ENCODE peak calls at places on chromosomes 13 and 19, in eight cellular contexts. One of them, this sample, is unnamed.

GRCh38 chr13:51260154-51260553 is 38.0 kb downstream of the FAM124A start:
- DNase-seq in sigmoid colon: peak; percentile 60
- DNase-seq in endothelial cell of umbilical vein: no peak
- DNase-seq in breast epithelium: no peak
- DNase-seq in spleen: no peak
- DNase-seq in K562: no peak
- DNase-seq in H1: peak; percentile 35
- DNase-seq in stomach: no peak
- DNase-seq in this sample: no peak

GRCh38 chr13:47277774-47278173 is 380.9 kb upstream of the HTR2A start:
- DNase-seq in sigmoid colon: no peak
- DNase-seq in endothelial cell of umbilical vein: no peak
- DNase-seq in breast epithelium: no peak
- DNase-seq in spleen: no peak
- DNase-seq in K562: no peak
- DNase-seq in H1: no peak
- DNase-seq in stomach: no peak
- DNase-seq in this sample: no peak

GRCh38 chr19:13797870-13798269 is 2.6 kb downstream of the ZSWIM4 start:
- DNase-seq in sigmoid colon: no peak
- DNase-seq in endothelial cell of umbilical vein: no peak
- DNase-seq in breast epithelium: no peak
- DNase-seq in spleen: no peak
- DNase-seq in K562: no peak
- DNase-seq in H1: no peak
- DNase-seq in stomach: peak; percentile 65
- DNase-seq in this sample: no peak

GRCh38 chr13:46686171-46686570 is 110.8 kb downstream of the ESD start:
- DNase-seq in sigmoid colon: no peak
- DNase-seq in endothelial cell of umbilical vein: no peak
- DNase-seq in breast epithelium: no peak
- DNase-seq in spleen: no peak
- DNase-seq in K562: no peak
- DNase-seq in H1: no peak
- DNase-seq in stomach: no peak
- DNase-seq in this sample: no peak

GRCh38 chr19:57302727-57303401 is 17.4 kb upstream of the ZNF543 start:
- DNase-seq in sigmoid colon: no peak
- DNase-seq in endothelial cell of umbilical vein: no peak
- DNase-seq in breast epithelium: no peak
- DNase-seq in spleen: no peak
- DNase-seq in K562: no peak
- DNase-seq in H1: no peak
- DNase-seq in stomach: no peak
- DNase-seq in this sample: no peak

GRCh38 chr13:72290962-72291681 is 424.1 kb upstream of the DACH1 start:
- DNase-seq in sigmoid colon: no peak
- DNase-seq in endothelial cell of umbilical vein: no peak
- DNase-seq in breast epithelium: no peak
- DNase-seq in spleen: no peak
- DNase-seq in K562: no peak
- DNase-seq in H1: no peak
- DNase-seq in stomach: no peak
- DNase-seq in this sample: no peak

GRCh38 chr13:22111961-22112360 is 441.1 kb downstream of the FGF9 start:
- DNase-seq in sigmoid colon: no peak
- DNase-seq in endothelial cell of umbilical vein: no peak
- DNase-seq in breast epithelium: no peak
- DNase-seq in spleen: no peak
- DNase-seq in K562: no peak
- DNase-seq in H1: no peak
- DNase-seq in stomach: no peak
- DNase-seq in this sample: no peak

GRCh38 chr19:11821474-11821873 is 7.4 kb downstream of the ZNF440 start:
- DNase-seq in sigmoid colon: no peak
- DNase-seq in endothelial cell of umbilical vein: no peak
- DNase-seq in breast epithelium: no peak
- DNase-seq in spleen: no peak
- DNase-seq in K562: peak; percentile 76
- DNase-seq in H1: no peak
- DNase-seq in stomach: no peak
- DNase-seq in this sample: no peak

GRCh38 chr13:99702687-99703319 is 201.5 kb downstream of the TM9SF2 start:
- DNase-seq in sigmoid colon: no peak
- DNase-seq in endothelial cell of umbilical vein: no peak
- DNase-seq in breast epithelium: no peak
- DNase-seq in spleen: no peak
- DNase-seq in K562: no peak
- DNase-seq in H1: no peak
- DNase-seq in stomach: no peak
- DNase-seq in this sample: no peak

GRCh38 chr19:10112895-10113591 is 1.6 kb downstream of the P2RY11 start:
- DNase-seq in sigmoid colon: no peak
- DNase-seq in endothelial cell of umbilical vein: no peak
- DNase-seq in breast epithelium: no peak
- DNase-seq in spleen: peak; percentile 89
- DNase-seq in K562: peak; percentile 82
- DNase-seq in H1: peak; percentile 94
- DNase-seq in stomach: peak; percentile 64
- DNase-seq in this sample: peak; percentile 68

GRCh38 chr19:56836059-56836458 is 4.5 kb downstream of the PEG3 start:
- DNase-seq in sigmoid colon: no peak
- DNase-seq in endothelial cell of umbilical vein: no peak
- DNase-seq in breast epithelium: no peak
- DNase-seq in spleen: no peak
- DNase-seq in K562: no peak
- DNase-seq in H1: no peak
- DNase-seq in stomach: no peak
- DNase-seq in this sample: no peak

GRCh38 chr19:58020985-58021384 is 12.8 kb upstream of the ZSCAN1 start:
- DNase-seq in sigmoid colon: no peak
- DNase-seq in endothelial cell of umbilical vein: no peak
- DNase-seq in breast epithelium: peak; percentile 22
- DNase-seq in spleen: peak; percentile 29
- DNase-seq in K562: no peak
- DNase-seq in H1: no peak
- DNase-seq in stomach: no peak
- DNase-seq in this sample: no peak

GRCh38 chr13:109788372-109789195 is 2.2 kb upstream of the IRS2 start:
- DNase-seq in sigmoid colon: no peak
- DNase-seq in endothelial cell of umbilical vein: no peak
- DNase-seq in breast epithelium: no peak
- DNase-seq in spleen: no peak
- DNase-seq in K562: no peak
- DNase-seq in H1: no peak
- DNase-seq in stomach: no peak
- DNase-seq in this sample: no peak
- TF ChIP-seq POLR2AphosphoS5 in sigmoid colon: no peak
- TF ChIP-seq POLR2AphosphoS5 in endothelial cell of umbilical vein: no peak
- TF ChIP-seq POLR2AphosphoS5 in breast epithelium: no peak
- TF ChIP-seq POLR2AphosphoS5 in spleen: no peak
- TF ChIP-seq POLR2AphosphoS5 in K562: no peak
- TF ChIP-seq POLR2AphosphoS5 in H1: no peak
- TF ChIP-seq POLR2AphosphoS5 in stomach: no peak
- TF ChIP-seq POLR2AphosphoS5 in this sample: no peak

GRCh38 chr19:16326401-16327130 is 1.9 kb downstream of the KLF2 start:
- DNase-seq in sigmoid colon: no peak
- DNase-seq in endothelial cell of umbilical vein: peak; percentile 38
- DNase-seq in breast epithelium: no peak
- DNase-seq in spleen: peak; percentile 89
- DNase-seq in K562: no peak
- DNase-seq in H1: peak; percentile 81
- DNase-seq in stomach: no peak
- DNase-seq in this sample: peak; percentile 55
- TF ChIP-seq POLR2A in sigmoid colon: no peak
- TF ChIP-seq POLR2A in endothelial cell of umbilical vein: peak; percentile 6
- TF ChIP-seq POLR2A in breast epithelium: no peak
- TF ChIP-seq POLR2A in spleen: no peak
- TF ChIP-seq POLR2A in K562: no peak
- TF ChIP-seq POLR2A in H1: no peak
- TF ChIP-seq POLR2A in stomach: no peak
- TF ChIP-seq POLR2A in this sample: peak; percentile 15

GRCh38 chr13:45219938-45220375 is 19.1 kb upstream of the KCTD4 start:
- DNase-seq in sigmoid colon: no peak
- DNase-seq in endothelial cell of umbilical vein: peak; percentile 86
- DNase-seq in breast epithelium: no peak
- DNase-seq in spleen: no peak
- DNase-seq in K562: no peak
- DNase-seq in H1: no peak
- DNase-seq in stomach: no peak
- DNase-seq in this sample: no peak

GRCh38 chr13:45220403-45220802 is 19.6 kb upstream of the KCTD4 start:
- DNase-seq in sigmoid colon: no peak
- DNase-seq in endothelial cell of umbilical vein: no peak
- DNase-seq in breast epithelium: no peak
- DNase-seq in spleen: no peak
- DNase-seq in K562: no peak
- DNase-seq in H1: no peak
- DNase-seq in stomach: no peak
- DNase-seq in this sample: no peak

GRCh38 chr13:45216193-45216592 is 15.3 kb upstream of the KCTD4 start:
- DNase-seq in sigmoid colon: no peak
- DNase-seq in endothelial cell of umbilical vein: no peak
- DNase-seq in breast epithelium: no peak
- DNase-seq in spleen: no peak
- DNase-seq in K562: no peak
- DNase-seq in H1: no peak
- DNase-seq in stomach: no peak
- DNase-seq in this sample: no peak

GRCh38 chr13:45218689-45219088 is 17.8 kb upstream of the KCTD4 start:
- DNase-seq in sigmoid colon: no peak
- DNase-seq in endothelial cell of umbilical vein: peak; percentile 14
- DNase-seq in breast epithelium: no peak
- DNase-seq in spleen: no peak
- DNase-seq in K562: no peak
- DNase-seq in H1: no peak
- DNase-seq in stomach: no peak
- DNase-seq in this sample: no peak

GRCh38 chr13:45219123-45219891 is 18.5 kb upstream of the KCTD4 start:
- DNase-seq in sigmoid colon: no peak
- DNase-seq in endothelial cell of umbilical vein: peak; percentile 29
- DNase-seq in breast epithelium: no peak
- DNase-seq in spleen: no peak
- DNase-seq in K562: no peak
- DNase-seq in H1: no peak
- DNase-seq in stomach: no peak
- DNase-seq in this sample: no peak
- H3K4me1 ChIP-seq in sigmoid colon: peaks cover 34% of the 10 kb centered on the region
- H3K4me1 ChIP-seq in endothelial cell of umbilical vein: peaks cover 18% of the 10 kb centered on the region
- H3K4me1 ChIP-seq in breast epithelium: peaks cover 5% of the 10 kb centered on the region
- H3K4me1 ChIP-seq in spleen: no peaks in the 10 kb centered on the region
- H3K4me1 ChIP-seq in K562: no peaks in the 10 kb centered on the region
- H3K4me1 ChIP-seq in H1: peaks cover 5% of the 10 kb centered on the region
- H3K4me1 ChIP-seq in stomach: no peaks in the 10 kb centered on the region
- H3K4me1 ChIP-seq in this sample: no peaks in the 10 kb centered on the region

DNA sequence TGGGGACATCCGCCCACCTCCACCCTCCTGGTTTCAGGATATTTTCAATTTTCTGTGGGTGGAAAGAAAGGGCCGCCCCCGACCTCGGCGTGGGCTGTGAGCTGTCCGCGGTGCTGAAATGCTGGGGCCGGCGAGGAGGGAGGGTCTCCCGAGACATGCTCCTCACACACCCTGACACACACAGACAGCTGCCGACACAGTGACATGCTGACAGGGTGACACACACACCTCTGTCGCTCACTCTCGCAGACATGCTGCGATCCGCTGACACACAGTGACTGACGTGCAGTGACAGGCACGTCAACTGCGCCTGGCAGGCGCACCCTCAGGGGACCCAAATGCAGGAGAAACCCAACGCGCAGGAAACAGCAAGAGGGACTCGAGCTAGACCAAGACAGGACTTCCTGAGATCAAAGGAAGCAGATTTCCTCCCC is 25.1 kb upstream of the MEIS3 start:
- DNase-seq in sigmoid colon: no peak
- DNase-seq in endothelial cell of umbilical vein: no peak
- DNase-seq in breast epithelium: no peak
- DNase-seq in spleen: no peak
- DNase-seq in K562: peak; percentile 47
- DNase-seq in H1: peak; percentile 85
- DNase-seq in stomach: no peak
- DNase-seq in this sample: no peak
- TF ChIP-seq POLR2AphosphoS5 in sigmoid colon: no peak
- TF ChIP-seq POLR2AphosphoS5 in endothelial cell of umbilical vein: no peak
- TF ChIP-seq POLR2AphosphoS5 in breast epithelium: no peak
- TF ChIP-seq POLR2AphosphoS5 in spleen: no peak
- TF ChIP-seq POLR2AphosphoS5 in K562: no peak
- TF ChIP-seq POLR2AphosphoS5 in H1: no peak
- TF ChIP-seq POLR2AphosphoS5 in stomach: no peak
- TF ChIP-seq POLR2AphosphoS5 in this sample: no peak

This sample was measured in transverse colon.